ENCODE peak calls at places on chromosomes 12 and 14, in seven cellular contexts. D is GM12891, W is HepG2, V is SK-N-SH, S is H1, N is GM12878, Z is K562. T is an unnamed sample.

GRCh38 chr12:753401-754237 is 1.2 kb downstream of the WNK1 start:
- DNase-seq in W (no peak), D (no peak), V (peak), Z (peak), S (no peak), N (no peak), T (peak)

GRCh38 chr12:14442221-14442881 is 76.9 kb downstream of the ATF7IP start:
- DNase-seq in W (no peak), N (no peak), Z (no peak), D (no peak), S (no peak), V (no peak), T (no peak)

GRCh38 chr14:87899228-87899627 is 93.8 kb downstream of the GALC start:
- DNase-seq in W (no peak), N (no peak), Z (no peak), V (peak), S (no peak), D (no peak), T (no peak)

GRCh38 chr14:79318371-79318770 is 892.9 kb downstream of the DIO2 start:
- DNase-seq in W (no peak), Z (no peak), V (no peak), S (no peak), D (no peak), N (no peak), T (no peak)

GRCh38 chr14:33026850-33027420 is 88.3 kb downstream of the NPAS3 start:
- DNase-seq in N (no peak), D (no peak), Z (no peak), V (no peak), W (no peak), S (no peak), T (no peak)

GRCh38 chr14:68790656-68791077 is 2.2 kb downstream of the ZFP36L1 start:
- DNase-seq in Z (no peak), V (no peak), W (no peak), D (no peak), N (no peak), S (no peak), T (no peak)

GRCh38 chr12:69238589-69239285 is 632 bp upstream of the CPSF6 start:
- DNase-seq in N (no peak), S (no peak), V (no peak), D (no peak), W (no peak), Z (no peak), T (no peak)

GRCh38 chr12:95258146-95258545 is 40.5 kb downstream of the VEZT start:
- DNase-seq in N (no peak), W (no peak), Z (no peak), V (no peak), D (no peak), S (no peak), T (no peak)

GRCh38 chr12:45402288-45402687 is 186.4 kb downstream of the ANO6 start:
- DNase-seq in S (no peak), Z (no peak), W (no peak), V (no peak), D (no peak), N (no peak), T (no peak)

GRCh38 chr14:55707365-55707804 is 127.4 kb downstream of the KTN1 start:
- DNase-seq in D (no peak), W (peak), Z (peak), V (no peak), S (no peak), N (no peak), T (no peak)

GRCh38 chr12:67592228-67593011 is 56.1 kb upstream of the DYRK2 start:
- DNase-seq in D (peak), N (peak), V (no peak), S (no peak), W (no peak), Z (no peak), T (no peak)

GRCh38 chr14:106395460-106396050 is 869.2 kb downstream of the TMEM121 start:
- DNase-seq in W (no peak), D (no peak), S (no peak), N (no peak), Z (no peak), V (no peak), T (no peak)

GRCh38 chr12:132888852-132889251 is 1.4 kb upstream of the CHFR start:
- DNase-seq in V (no peak), S (no peak), Z (no peak), N (no peak), W (no peak), D (no peak), T (no peak)

GRCh38 chr14:92471919-92472318 is 41.7 kb upstream of the RIN3 start:
- DNase-seq in D (no peak), W (peak), Z (no peak), N (no peak), V (no peak), S (peak), T (no peak)

GRCh38 chr12:95790025-95790911 is at the start of gene NTN4:
- DNase-seq in V (peak), D (peak), N (no peak), W (no peak), Z (no peak), S (no peak), T (peak)

GRCh38 chr14:73457050-73457934 is 1.1 kb downstream of the NUMB start:
- DNase-seq in D (no peak), S (no peak), W (no peak), N (no peak), Z (peak), V (peak), T (no peak)

GRCh38 chr12:114869091-114869834 is 185.3 kb upstream of the TBX3 start:
- DNase-seq in W (no peak), D (no peak), Z (no peak), S (no peak), N (no peak), V (peak), T (no peak)

GRCh38 chr12:76346798-76347420 is 1.3 kb downstream of the BBS10 start:
- DNase-seq in D (no peak), S (no peak), N (peak), W (peak), V (peak), Z (peak), T (no peak)

GRCh38 chr12:47773062-47773857 is at the start of gene SLC48A1:
- DNase-seq in S (no peak), V (peak), Z (peak), N (no peak), D (peak), W (peak), T (peak)

GRCh38 chr12:19312637-19313036 is 126.7 kb upstream of the AEBP2 start:
- DNase-seq in W (no peak), S (no peak), V (no peak), N (no peak), D (no peak), Z (no peak), T (no peak)

GRCh38 chr14:103056322-103057027 is 874 bp downstream of the CDC42BPB start:
- DNase-seq in Z (peak), S (no peak), N (no peak), D (no peak), W (no peak), V (peak), T (no peak)

GRCh38 chr14:93207468-93208308 is 632 bp downstream of the UBR7 start:
- DNase-seq in D (no peak), N (no peak), W (no peak), Z (peak), S (no peak), V (peak), T (no peak)

GRCh38 chr12:111363578-111363977 is 5.3 kb downstream of the PHETA1 start:
- DNase-seq in W (no peak), V (no peak), S (no peak), N (no peak), Z (no peak), D (no peak), T (no peak)

GRCh38 chr12:1607940-1608782 is 13.8 kb upstream of the FBXL14 start:
- DNase-seq in Z (no peak), W (no peak), S (no peak), D (no peak), V (no peak), N (no peak), T (no peak)

GRCh38 chr12:51202650-51203198 is 15.1 kb downstream of the POU6F1 start:
- DNase-seq in V (no peak), W (no peak), D (no peak), N (no peak), Z (no peak), S (no peak), T (no peak)

GRCh38 chr12:78208106-78208505 is 377.4 kb downstream of the NAV3 start:
- DNase-seq in W (no peak), D (no peak), N (no peak), S (no peak), V (no peak), Z (no peak), T (no peak)

GRCh38 chr14:94467728-94468520 is 8.1 kb downstream of the SERPINA9 start:
- DNase-seq in D (no peak), Z (no peak), N (no peak), S (no peak), V (no peak), W (no peak), T (no peak)

GRCh38 chr12:103580026-103580425 is 7.0 kb upstream of the STAB2 start:
- DNase-seq in Z (no peak), W (no peak), V (no peak), D (no peak), S (no peak), N (no peak), T (no peak)

GRCh38 chr12:103517161-103517560 is 21.4 kb upstream of the C12orf42 start:
- DNase-seq in N (no peak), Z (no peak), S (no peak), D (no peak), W (no peak), V (no peak), T (no peak)

GRCh38 chr14:32808574-32809098 is 130.0 kb upstream of the NPAS3 start:
- DNase-seq in W (no peak), S (no peak), V (no peak), Z (no peak), N (no peak), D (no peak), T (no peak)

GRCh38 chr14:38042356-38042755 is 165.3 kb upstream of the SSTR1 start:
- DNase-seq in Z (no peak), D (no peak), S (peak), V (no peak), N (no peak), W (peak), T (no peak)

GRCh38 chr12:132395192-132395907 is 66.0 kb upstream of the GALNT9 start:
- DNase-seq in D (no peak), Z (no peak), V (no peak), W (no peak), S (no peak), N (no peak), T (no peak)

GRCh38 chr14:74500417-74501134 is 7.0 kb downstream of the ISCA2 start:
- DNase-seq in W (no peak), V (no peak), D (no peak), Z (no peak), N (no peak), S (no peak), T (no peak)

GRCh38 chr12:98399532-98399931 is 115.9 kb upstream of the TMPO start:
- DNase-seq in N (no peak), Z (peak), S (peak), V (no peak), W (peak), D (no peak), T (peak)

GRCh38 chr14:60965402-60965801 is 15.5 kb downstream of the TRMT5 start:
- DNase-seq in Z (no peak), S (no peak), W (no peak), D (no peak), V (no peak), N (no peak), T (no peak)

GRCh38 chr14:74290415-74290814 is 12.3 kb downstream of the ABCD4 start:
- DNase-seq in W (no peak), D (peak), N (no peak), S (no peak), V (peak), Z (peak), T (no peak)

GRCh38 chr12:94621662-94622359 is 28.5 kb downstream of the TMCC3 start:
- DNase-seq in W (no peak), N (peak), Z (no peak), V (no peak), S (no peak), D (peak), T (peak)

GRCh38 chr12:107523760-107524558 is 161.6 kb upstream of the PWP1 start:
- DNase-seq in D (no peak), S (no peak), Z (no peak), W (peak), N (no peak), V (no peak), T (no peak)

GRCh38 chr12:107521826-107522355 is 163.7 kb upstream of the PWP1 start:
- DNase-seq in D (no peak), W (no peak), S (no peak), V (no peak), Z (no peak), N (no peak), T (no peak)

GRCh38 chr12:107525063-107525718 is 160.4 kb upstream of the PWP1 start:
- DNase-seq in N (no peak), V (no peak), W (no peak), S (no peak), D (no peak), Z (no peak), T (no peak)

GRCh38 chr12:107519906-107520859 is 165.4 kb upstream of the PWP1 start:
- DNase-seq in V (no peak), Z (no peak), D (no peak), S (no peak), W (no peak), N (no peak), T (no peak)

GRCh38 chr12:107522692-107523477 is 162.7 kb upstream of the PWP1 start:
- DNase-seq in S (peak), D (no peak), N (no peak), W (peak), Z (peak), V (no peak), T (no peak)
- TF ChIP-seq TAF1 in S (no peak), D (no peak), N (no peak), W (no peak), Z (no peak), V (no peak), T (no peak)

GRCh38 chr12:6664902-6665301 is 2.0 kb upstream of the ING4 start:
- DNase-seq in D (no peak), N (no peak), Z (no peak), S (no peak), W (no peak), V (no peak), T (no peak)
- TF ChIP-seq POLR2AphosphoS5 in D (no peak), N (no peak), Z (no peak), S (no peak), W (no peak), V (no peak), T (no peak)

DNA sequence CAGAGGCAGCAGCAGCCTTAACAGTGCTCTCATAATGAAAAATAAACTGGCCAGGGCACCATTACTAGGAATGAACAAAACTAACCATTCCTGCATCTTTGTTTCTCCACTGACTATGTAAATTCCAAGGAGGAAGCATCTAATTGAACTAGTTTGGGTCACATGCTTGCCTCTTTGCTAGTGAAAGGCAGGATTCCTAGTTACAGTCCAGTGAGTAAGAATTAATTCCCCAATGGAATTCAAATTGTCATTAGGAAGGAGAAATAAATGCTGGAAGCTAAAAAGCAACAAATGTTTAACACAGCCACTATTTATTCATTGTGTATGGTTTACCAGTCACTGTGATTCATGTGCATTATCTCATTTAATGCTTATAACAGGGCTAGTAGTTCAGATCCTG is 316.0 kb downstream of the CCDC91 start:
- DNase-seq in N (no peak), W (no peak), D (no peak), Z (no peak), S (no peak), V (no peak), T (no peak)
- TF ChIP-seq TAF1 in N (no peak), W (no peak), D (no peak), Z (no peak), S (no peak), V (no peak), T (no peak)

DNA sequence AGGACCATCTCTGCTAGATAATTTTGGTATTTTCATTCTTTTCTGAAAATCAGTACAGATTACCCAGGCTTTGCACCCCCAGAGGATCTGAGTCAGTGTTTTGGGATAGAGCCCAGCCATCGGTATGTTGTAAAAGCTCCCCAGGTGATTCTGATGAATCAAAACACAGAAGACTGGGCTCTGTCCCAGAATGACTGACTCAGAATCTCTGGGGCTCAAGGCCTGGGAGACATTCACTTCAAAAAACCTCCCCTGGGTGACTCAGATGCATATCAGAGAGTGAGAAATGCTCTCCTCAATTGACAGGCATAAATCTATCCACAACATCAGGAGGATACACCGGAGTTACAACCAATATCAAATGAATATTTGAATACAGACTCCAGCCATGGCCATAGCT is 32.6 kb downstream of the SLC35F4 start:
- DNase-seq in W (no peak), S (no peak), N (no peak), D (no peak), Z (no peak), V (no peak), T (no peak)
- TF ChIP-seq POLR2AphosphoS5 in W (no peak), S (no peak), N (no peak), D (no peak), Z (no peak), V (peak), T (no peak)

DNA sequence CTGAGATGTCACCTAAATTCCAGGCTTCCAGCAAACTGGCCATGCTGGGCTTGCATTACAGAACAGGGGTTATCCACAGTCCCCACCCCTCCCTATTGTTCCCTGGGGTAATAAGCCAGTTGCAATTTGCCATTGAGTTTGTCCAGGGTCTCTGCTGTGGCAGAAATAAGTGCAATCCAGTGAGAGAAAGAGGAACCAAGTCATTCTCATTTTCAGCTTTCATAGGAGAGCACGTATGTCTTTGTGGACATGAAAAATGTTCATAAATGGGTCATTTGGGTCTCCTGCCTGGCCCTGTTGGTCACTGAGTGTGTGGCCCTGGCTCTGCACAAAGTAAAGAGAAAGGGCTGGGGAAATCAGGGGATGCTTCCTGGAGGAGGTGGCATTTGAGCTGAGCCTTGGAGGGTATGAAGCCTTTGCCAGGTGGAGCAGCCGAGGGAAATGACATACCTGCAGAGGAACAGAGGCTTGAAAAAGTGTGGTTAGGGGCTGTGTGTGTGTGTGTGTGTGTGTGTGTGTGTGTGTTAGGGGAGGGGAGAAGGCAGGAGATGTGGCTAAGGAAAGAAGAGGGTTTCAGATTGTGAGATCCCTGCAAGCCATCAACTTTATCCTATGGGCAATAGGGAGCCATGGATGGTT is 29.3 kb downstream of the CMKLR1 start:
- DNase-seq in W (no peak), Z (no peak), S (no peak), D (no peak), N (no peak), V (no peak), T (no peak)
- TF ChIP-seq TAF1 in W (no peak), Z (no peak), S (no peak), D (no peak), N (no peak), V (no peak), T (no peak)

GRCh38 chr12:13163868-13164267 is 32.7 kb upstream of the EMP1 start:
- DNase-seq in V (no peak), S (no peak), W (no peak), D (no peak), N (no peak), Z (no peak), T (no peak)

GRCh38 chr12:13167226-13167625 is 29.3 kb upstream of the EMP1 start:
- DNase-seq in N (no peak), V (no peak), W (no peak), D (no peak), S (no peak), Z (no peak), T (no peak)

GRCh38 chr12:13164271-13164670 is 32.3 kb upstream of the EMP1 start:
- DNase-seq in S (no peak), Z (no peak), N (no peak), W (no peak), V (no peak), D (no peak), T (no peak)

GRCh38 chr12:13164859-13165577 is 31.5 kb upstream of the EMP1 start:
- DNase-seq in N (no peak), W (no peak), S (no peak), D (no peak), V (no peak), Z (no peak), T (no peak)

DNA sequence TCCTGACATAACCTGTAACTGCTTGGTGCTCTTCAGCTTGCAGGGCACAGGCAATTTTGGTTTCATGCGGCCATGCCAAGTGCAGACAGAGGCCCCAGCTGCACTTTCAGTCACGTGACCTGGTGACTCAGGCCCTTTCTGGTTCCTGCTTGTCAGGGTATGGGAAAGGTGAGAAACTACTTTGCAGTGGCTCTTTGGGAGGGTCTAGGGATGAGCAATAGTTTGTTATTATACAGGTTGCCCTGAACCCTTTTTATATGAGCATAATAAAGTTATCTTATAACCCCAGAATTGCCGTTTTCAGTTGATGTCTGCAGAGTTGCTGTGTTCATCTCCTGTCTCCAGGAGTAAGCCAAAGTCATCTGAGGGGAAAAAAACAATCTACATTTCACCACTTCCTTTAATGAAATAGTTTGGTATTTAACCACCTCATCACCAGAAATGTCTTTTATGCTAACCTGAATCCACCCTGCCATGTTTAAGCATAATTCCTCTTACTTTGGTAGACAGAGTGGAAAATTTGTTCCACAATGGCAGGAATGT is 30.9 kb upstream of the EMP1 start:
- DNase-seq in D (no peak), Z (no peak), S (no peak), N (no peak), W (no peak), V (no peak), T (no peak)
- TF ChIP-seq POLR2AphosphoS5 in D (no peak), Z (no peak), S (no peak), N (no peak), W (no peak), V (no peak), T (no peak)

T was measured in GM12892.